ENCODE peak calls at places on chromosomes 3 and 15, in ten cellular contexts. O, T, A, Q, B, Z, M, Y, K and C are unnamed samples.

GRCh38 chr3:79405183-79405582 is 362.6 kb downstream of the ROBO1 start:
- DNase-seq in Z (no peak), T (no peak), K (no peak), M (no peak), Y (no peak), O (no peak), B (no peak), Q (no peak), A (no peak), C (no peak)

GRCh38 chr3:17811633-17812032 is 69.2 kb upstream of the TBC1D5 start:
- DNase-seq in Z (no peak), T (no peak), A (no peak), B (no peak), Q (no peak), O (no peak), K (no peak), Y (no peak), M (no peak), C (no peak)

GRCh38 chr3:149472393-149472792 is 2.1 kb upstream of the TM4SF4 start:
- DNase-seq in B (no peak), Y (no peak), M (no peak), A (peak), Z (no peak), Q (peak), T (no peak), O (no peak), K (no peak), C (no peak)

GRCh38 chr3:42988566-42988965 is 9.5 kb downstream of the GASK1A start:
- DNase-seq in Q (no peak), A (no peak), O (no peak), Y (no peak), Z (no peak), M (no peak), T (no peak), K (no peak), B (no peak), C (no peak)

GRCh38 chr15:67762610-67763368 is 62.5 kb upstream of the SKOR1 start:
- DNase-seq in T (no peak), M (peak), Q (no peak), O (peak), A (peak), Y (peak), B (no peak), K (no peak), Z (no peak), C (no peak)

GRCh38 chr15:60408438-60409105 is 10.8 kb upstream of the ANXA2 start:
- DNase-seq in K (peak), O (no peak), T (no peak), M (peak), Y (peak), B (no peak), Z (no peak), A (peak), Q (peak), C (no peak)

GRCh38 chr3:13136426-13136825 is 63.2 kb upstream of the IQSEC1 start:
- DNase-seq in A (no peak), Z (no peak), B (no peak), K (no peak), Y (no peak), Q (no peak), M (no peak), O (no peak), T (no peak), C (no peak)

GRCh38 chr15:61051570-61052031 is 177.5 kb downstream of the RORA start:
- DNase-seq in Y (peak), Z (no peak), B (no peak), M (peak), T (no peak), K (peak), Q (peak), A (peak), O (peak), C (peak)

GRCh38 chr3:127454051-127454450 is 136.5 kb downstream of the TPRA1 start:
- DNase-seq in B (no peak), Q (no peak), K (no peak), Z (no peak), Y (no peak), A (no peak), M (no peak), T (no peak), O (no peak), C (no peak)

GRCh38 chr3:40920041-40920440 is 279.3 kb upstream of the CTNNB1 start:
- DNase-seq in A (peak), Q (peak), Y (peak), O (no peak), K (no peak), T (no peak), B (no peak), Z (no peak), M (no peak), C (peak)

GRCh38 chr3:54873059-54873695 is 54.7 kb downstream of the LRTM1 start:
- DNase-seq in Y (no peak), Z (no peak), O (no peak), K (no peak), T (no peak), B (no peak), Q (no peak), M (no peak), A (no peak), C (no peak)

GRCh38 chr3:116443096-116443793 is 2.0 kb downstream of the LSAMP start:
- DNase-seq in A (peak), O (no peak), T (no peak), B (no peak), K (no peak), Z (no peak), M (no peak), Q (no peak), Y (no peak), C (peak)

GRCh38 chr3:122230174-122230573 is 46.7 kb downstream of the CASR start:
- DNase-seq in Z (no peak), K (no peak), Y (no peak), B (no peak), Q (no peak), A (no peak), T (no peak), O (no peak), M (no peak), C (no peak)

GRCh38 chr15:40382580-40383456 is at the start of gene KNSTRN:
- DNase-seq in K (peak), Y (peak), O (peak), M (peak), T (peak), A (peak), B (peak), Z (peak), Q (peak), C (peak)

GRCh38 chr15:33019354-33019981 is 175.0 kb downstream of the FMN1 start:
- DNase-seq in M (no peak), Y (no peak), T (no peak), Z (no peak), O (no peak), B (no peak), K (no peak), Q (no peak), A (no peak), C (no peak)

GRCh38 chr15:73599934-73600333 is 33.3 kb downstream of the NPTN start:
- DNase-seq in M (no peak), Z (no peak), K (peak), A (peak), O (no peak), B (no peak), Y (peak), Q (no peak), T (no peak), C (peak)

GRCh38 chr15:39358441-39359041 is 222.3 kb upstream of the THBS1 start:
- DNase-seq in B (no peak), Z (no peak), Q (peak), T (no peak), A (peak), O (no peak), M (no peak), K (no peak), Y (no peak), C (peak)

GRCh38 chr3:196524527-196524926 is 9.4 kb upstream of the SMCO1 start:
- DNase-seq in T (no peak), Y (no peak), B (no peak), Z (no peak), K (no peak), O (no peak), A (no peak), Q (peak), M (peak), C (no peak)

GRCh38 chr15:98612490-98613110 is 35.7 kb upstream of the IGF1R start:
- DNase-seq in A (peak), M (no peak), Y (no peak), Z (no peak), T (no peak), Q (no peak), B (no peak), O (no peak), K (no peak), C (no peak)

GRCh38 chr15:65060641-65061397 is 7.0 kb downstream of the RASL12 start:
- DNase-seq in A (no peak), Y (no peak), Z (no peak), O (no peak), K (no peak), Q (no peak), T (no peak), B (peak), M (no peak), C (no peak)